ENCODE peak calls at places on chromosomes 7 and 10, in four cellular contexts. One of them, this sample, is unnamed.

GRCh38 chr7:110386914-110387313 is 704.0 kb upstream of the LRRN3 start:
- DNase-seq in AG09309: no peak
- DNase-seq in colonic mucosa: no peak
- DNase-seq in A549: peak; percentile 66
- DNase-seq in this sample: no peak

GRCh38 chr7:1873421-1873820 is 203.3 kb downstream of the ELFN1 start:
- DNase-seq in AG09309: no peak
- DNase-seq in colonic mucosa: no peak
- DNase-seq in A549: no peak
- DNase-seq in this sample: no peak

GRCh38 chr10:22253578-22253882 is 35.7 kb upstream of the EBLN1 start:
- DNase-seq in AG09309: no peak
- DNase-seq in colonic mucosa: peak; percentile 35
- DNase-seq in A549: no peak
- DNase-seq in this sample: no peak

GRCh38 chr7:41592794-41593193 is 110.1 kb downstream of the INHBA start:
- DNase-seq in AG09309: no peak
- DNase-seq in colonic mucosa: no peak
- DNase-seq in A549: no peak
- DNase-seq in this sample: no peak

GRCh38 chr7:139960158-139960557 is 102.6 kb downstream of the PARP12 start:
- DNase-seq in AG09309: no peak
- DNase-seq in colonic mucosa: no peak
- DNase-seq in A549: peak; percentile 6
- DNase-seq in this sample: no peak

GRCh38 chr10:49080071-49080470 is 35.3 kb downstream of the VSTM4 start:
- DNase-seq in AG09309: no peak
- DNase-seq in colonic mucosa: no peak
- DNase-seq in A549: no peak
- DNase-seq in this sample: no peak

GRCh38 chr10:88162852-88163251 is 299.4 kb downstream of the PTEN start:
- DNase-seq in AG09309: no peak
- DNase-seq in colonic mucosa: no peak
- DNase-seq in A549: no peak
- DNase-seq in this sample: no peak

GRCh38 chr10:116274141-116274861 is 1.3 kb upstream of the GFRA1 start:
- DNase-seq in AG09309: no peak
- DNase-seq in colonic mucosa: no peak
- DNase-seq in A549: peak; percentile 20
- DNase-seq in this sample: no peak

GRCh38 chr7:129698516-129699418 is 87.2 kb downstream of the NRF1 start:
- DNase-seq in AG09309: no peak
- DNase-seq in colonic mucosa: no peak
- DNase-seq in A549: no peak
- DNase-seq in this sample: no peak

GRCh38 chr7:128404826-128405344 is 4.9 kb downstream of the IMPDH1 start:
- DNase-seq in AG09309: no peak
- DNase-seq in colonic mucosa: peak; percentile 25
- DNase-seq in A549: no peak
- DNase-seq in this sample: no peak
- TF ChIP-seq CTCF in AG09309: peak; percentile 50
- TF ChIP-seq CTCF in colonic mucosa: peak; percentile 18
- TF ChIP-seq CTCF in A549: no peak
- TF ChIP-seq CTCF in this sample: peak; percentile 37

GRCh38 chr10:73168486-73168844 is 546 bp downstream of the FAM149B1 start:
- DNase-seq in AG09309: no peak
- DNase-seq in colonic mucosa: no peak
- DNase-seq in A549: peak; percentile 62
- DNase-seq in this sample: no peak
- TF ChIP-seq CTCF in AG09309: no peak
- TF ChIP-seq CTCF in colonic mucosa: no peak
- TF ChIP-seq CTCF in A549: no peak
- TF ChIP-seq CTCF in this sample: no peak

GRCh38 chr7:123054357-123055133 is 59.0 kb upstream of the TAS2R16 start:
- DNase-seq in AG09309: no peak
- DNase-seq in colonic mucosa: no peak
- DNase-seq in A549: no peak
- DNase-seq in this sample: no peak
- TF ChIP-seq CTCF in AG09309: no peak
- TF ChIP-seq CTCF in colonic mucosa: no peak
- TF ChIP-seq CTCF in A549: no peak
- TF ChIP-seq CTCF in this sample: no peak

GRCh38 chr10:132377326-132377725 is 19.7 kb upstream of the PWWP2B start:
- DNase-seq in AG09309: no peak
- DNase-seq in colonic mucosa: no peak
- DNase-seq in A549: no peak
- DNase-seq in this sample: no peak
- TF ChIP-seq CTCF in AG09309: no peak
- TF ChIP-seq CTCF in colonic mucosa: no peak
- TF ChIP-seq CTCF in A549: no peak
- TF ChIP-seq CTCF in this sample: no peak

GRCh38 chr10:42992957-42993390 is 83.9 kb upstream of the RET start:
- DNase-seq in AG09309: no peak
- DNase-seq in colonic mucosa: peak; percentile 12
- DNase-seq in A549: no peak
- DNase-seq in this sample: no peak
- TF ChIP-seq CTCF in AG09309: no peak
- TF ChIP-seq CTCF in colonic mucosa: no peak
- TF ChIP-seq CTCF in A549: no peak
- TF ChIP-seq CTCF in this sample: no peak